ENCODE peak calls at places on chromosomes 3 and 15, in four cellular contexts. O is K562, Y is WTC11, G is GM12878. Z is an unnamed sample.

GRCh38 chr3:147311716-147312115 is 94.6 kb downstream of the ZIC4 start:
- DNase-seq in G (no peak), O (no peak), Y (no peak), Z (no peak)

GRCh38 chr3:48707157-48707556 is 9.9 kb downstream of the IP6K2 start:
- DNase-seq in G (no peak), Y (no peak), O (no peak), Z (no peak)

GRCh38 chr3:55615694-55616310 is 128.7 kb upstream of the WNT5A start:
- DNase-seq in O (no peak), Y (peak), G (no peak), Z (peak)

GRCh38 chr3:172607305-172608121 is 84.3 kb upstream of the TNFSF10 start:
- DNase-seq in O (no peak), G (no peak), Y (no peak), Z (peak)

GRCh38 chr3:59607628-59608027 is 557.8 kb upstream of the CFAP20DC start:
- DNase-seq in O (peak), G (no peak), Y (no peak), Z (no peak)

GRCh38 chr3:137012097-137012501 is 54.3 kb downstream of the IL20RB start:
- DNase-seq in G (no peak), O (no peak), Y (no peak), Z (no peak)

GRCh38 chr3:45704544-45704943 is 15.3 kb downstream of the SACM1L start:
- DNase-seq in O (no peak), Y (no peak), G (no peak), Z (no peak)

GRCh38 chr15:60320365-60320764 is 77.4 kb downstream of the ANXA2 start:
- DNase-seq in Y (no peak), G (no peak), O (no peak), Z (no peak)

GRCh38 chr15:99450896-99451358 is 114.9 kb upstream of the MEF2A start:
- DNase-seq in Y (no peak), O (peak), G (no peak), Z (no peak)

GRCh38 chr15:70466895-70467529 is 296.3 kb downstream of the UACA start:
- DNase-seq in G (no peak), O (peak), Y (peak), Z (peak)

GRCh38 chr3:31250116-31250813 is 282.5 kb upstream of the STT3B start:
- DNase-seq in Y (no peak), G (no peak), O (no peak), Z (no peak)

GRCh38 chr3:27184261-27184660 is 184.9 kb downstream of the NEK10 start:
- DNase-seq in Y (no peak), G (no peak), O (no peak), Z (no peak)

GRCh38 chr3:103786296-103786695 is 1351.5 kb downstream of the ZPLD1 start:
- DNase-seq in Y (no peak), O (no peak), G (no peak), Z (no peak)

GRCh38 chr3:129502641-129503386 is 25.6 kb upstream of the RHO start:
- DNase-seq in O (no peak), Y (no peak), G (no peak), Z (no peak)

GRCh38 chr3:168249048-168249538 is 153.4 kb upstream of the GOLIM4 start:
- DNase-seq in O (no peak), G (no peak), Y (no peak), Z (no peak)

DNA sequence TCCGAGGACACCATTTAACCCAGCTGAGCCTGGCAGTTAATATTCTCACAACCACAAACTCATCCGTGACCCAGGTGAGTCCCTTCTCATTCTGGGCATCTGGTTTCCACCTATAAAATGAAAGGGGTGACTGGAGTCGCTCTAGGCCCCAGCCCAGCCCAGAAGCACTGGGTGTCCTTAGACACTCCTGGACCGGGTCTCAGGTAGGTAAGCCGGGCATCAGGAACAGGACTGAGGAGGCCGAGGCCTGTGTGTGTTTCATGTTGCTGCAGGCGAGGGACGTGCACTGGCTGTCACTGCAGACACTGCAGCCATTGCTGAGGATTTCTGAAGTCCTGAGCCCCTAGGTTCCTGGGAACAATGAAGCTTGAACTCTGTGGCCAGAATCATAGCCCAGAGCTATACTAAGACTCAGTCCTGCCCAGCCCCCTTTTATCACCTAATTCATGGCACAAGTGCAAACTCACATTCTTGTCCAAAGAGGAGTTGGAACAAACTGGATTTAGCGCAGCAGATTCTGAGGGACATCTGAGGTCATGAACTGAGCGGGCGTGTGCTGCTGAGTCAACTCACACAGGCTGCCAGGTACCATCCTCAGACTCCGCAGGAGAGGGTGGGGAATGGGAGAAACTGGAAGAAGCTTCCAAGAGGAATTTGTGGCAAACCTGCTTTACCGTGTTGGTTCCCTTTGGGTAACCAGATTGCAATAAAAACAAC is 184.9 kb downstream of the FAM43A start:
- DNase-seq in O (no peak), G (no peak), Y (no peak), Z (no peak)
- TF ChIP-seq CREB1 in O (no peak), G (no peak), Y (no peak), Z (no peak)

DNA sequence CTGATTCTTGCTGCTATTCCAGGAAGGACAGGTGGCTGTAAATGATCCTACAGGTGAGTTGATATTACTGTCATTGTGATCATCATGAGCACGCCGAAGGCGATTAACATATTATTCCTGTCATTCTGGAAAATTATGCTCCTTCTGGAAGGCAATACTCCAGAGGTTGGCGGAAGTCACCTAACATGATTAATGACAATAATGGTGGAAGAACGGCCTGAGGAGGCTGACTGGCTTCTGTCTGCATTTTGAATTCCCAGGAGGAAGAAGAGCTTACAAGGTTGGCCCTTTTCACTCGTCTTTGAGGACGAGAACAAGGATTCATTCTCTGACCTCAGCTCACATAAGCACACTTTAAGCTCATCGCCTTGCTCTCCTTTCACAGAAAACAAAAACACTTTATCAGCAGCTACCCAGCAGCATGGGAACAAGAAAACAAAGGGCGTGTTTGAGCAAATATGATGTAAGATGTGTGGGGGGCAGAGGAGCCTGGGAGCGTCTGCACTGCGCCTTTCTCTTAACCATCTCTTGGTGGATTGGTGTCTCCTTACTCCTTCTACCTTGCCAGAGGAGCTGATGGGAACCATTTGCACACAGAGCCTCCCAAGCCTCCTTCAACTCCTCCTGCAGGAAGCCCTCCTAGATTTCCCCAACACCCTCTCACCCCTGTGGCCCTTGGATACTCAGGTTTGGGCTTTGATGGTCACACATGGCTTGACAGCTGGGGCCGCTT is 23.0 kb downstream of the ACSBG1 start:
- DNase-seq in G (no peak), O (peak), Y (no peak), Z (no peak)
- TF ChIP-seq CREB1 in G (no peak), O (no peak), Y (no peak), Z (no peak)

DNA sequence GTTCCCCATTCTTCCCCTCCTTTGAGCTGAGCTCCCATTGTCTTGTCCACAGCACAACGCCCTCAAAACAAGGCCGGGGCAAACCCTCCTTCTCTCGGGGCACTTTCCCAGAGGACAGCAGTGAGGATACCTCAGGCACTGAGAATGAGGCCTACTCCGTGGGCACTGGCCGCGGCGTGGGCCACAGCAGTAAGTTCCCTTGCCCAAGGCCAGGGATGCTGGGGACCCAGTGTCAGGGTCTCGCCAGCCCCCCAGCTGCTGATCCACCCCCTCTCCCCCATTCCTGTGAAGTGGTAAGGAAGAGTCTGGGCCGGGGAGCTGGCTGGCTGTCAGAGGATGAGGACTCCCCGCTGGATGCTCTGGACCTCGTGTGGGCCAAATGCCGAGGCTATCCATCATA is 4.2 kb upstream of the OGG1 start:
- DNase-seq in Y (no peak), G (no peak), O (no peak), Z (no peak)
- TF ChIP-seq CREB1 in Y (no peak), G (no peak), O (no peak), Z (no peak)

GRCh38 chr15:25335279-25335678 is 103.5 kb downstream of the UBE3A start:
- DNase-seq in Y (no peak), O (no peak), G (no peak), Z (no peak)

GRCh38 chr15:25331860-25332259 is 107.0 kb downstream of the UBE3A start:
- DNase-seq in Y (no peak), O (peak), G (no peak), Z (no peak)

GRCh38 chr15:25331404-25331803 is 107.4 kb downstream of the UBE3A start:
- DNase-seq in G (no peak), O (no peak), Y (no peak), Z (no peak)

GRCh38 chr15:25332306-25332705 is 106.5 kb downstream of the UBE3A start:
- DNase-seq in O (no peak), Y (no peak), G (no peak), Z (no peak)

GRCh38 chr15:25333049-25333448 is 105.8 kb downstream of the UBE3A start:
- DNase-seq in Y (no peak), O (no peak), G (no peak), Z (no peak)
- TF ChIP-seq CREB1 in Y (no peak), O (no peak), G (no peak), Z (no peak)

GRCh38 chr3:78907367-78907766 is 860.4 kb downstream of the ROBO1 start:
- DNase-seq in G (no peak), O (no peak), Y (no peak), Z (no peak)

GRCh38 chr3:78908236-78908635 is 859.6 kb downstream of the ROBO1 start:
- DNase-seq in Y (no peak), G (no peak), O (no peak), Z (no peak)

GRCh38 chr3:78901544-78901943 is 866.3 kb downstream of the ROBO1 start:
- DNase-seq in Y (no peak), G (no peak), O (no peak), Z (no peak)

GRCh38 chr3:78905700-78906099 is 862.1 kb downstream of the ROBO1 start:
- DNase-seq in O (no peak), Y (no peak), G (no peak), Z (no peak)

DNA sequence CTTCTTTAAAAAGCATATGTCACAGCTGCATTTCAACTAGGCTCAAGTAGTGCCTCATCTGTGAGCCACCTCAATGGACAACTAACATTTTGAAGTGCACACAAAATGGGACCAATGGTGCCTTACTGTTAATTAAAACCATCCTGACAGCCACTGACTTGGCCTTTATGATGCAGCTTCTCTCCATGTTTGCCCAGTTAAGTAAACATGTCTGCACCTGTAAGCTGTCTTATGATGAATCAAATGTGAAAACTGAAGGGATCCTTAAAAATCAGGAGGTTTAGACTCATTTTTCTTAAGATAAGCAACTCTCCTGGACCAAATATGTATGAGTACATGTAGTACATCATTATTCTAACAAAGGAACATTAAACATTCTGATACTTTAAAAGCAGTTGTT is 861.6 kb downstream of the ROBO1 start:
- DNase-seq in G (no peak), O (no peak), Y (no peak), Z (no peak)
- TF ChIP-seq CREB1 in G (no peak), O (no peak), Y (no peak), Z (no peak)

GRCh38 chr3:5239602-5240001 is 52.1 kb downstream of the EDEM1 start:
- DNase-seq in O (peak), Y (no peak), G (no peak), Z (no peak)
- TF ChIP-seq CREB1 in O (no peak), Y (no peak), G (no peak), Z (no peak)

GRCh38 chr3:35502699-35503098 is 136.6 kb upstream of the ARPP21 start:
- DNase-seq in G (no peak), O (no peak), Y (no peak), Z (no peak)

GRCh38 chr3:35505772-35506171 is 133.6 kb upstream of the ARPP21 start:
- DNase-seq in Y (no peak), G (no peak), O (no peak), Z (no peak)

GRCh38 chr3:35500641-35501353 is 138.5 kb upstream of the ARPP21 start:
- DNase-seq in G (no peak), Y (no peak), O (no peak), Z (no peak)

DNA sequence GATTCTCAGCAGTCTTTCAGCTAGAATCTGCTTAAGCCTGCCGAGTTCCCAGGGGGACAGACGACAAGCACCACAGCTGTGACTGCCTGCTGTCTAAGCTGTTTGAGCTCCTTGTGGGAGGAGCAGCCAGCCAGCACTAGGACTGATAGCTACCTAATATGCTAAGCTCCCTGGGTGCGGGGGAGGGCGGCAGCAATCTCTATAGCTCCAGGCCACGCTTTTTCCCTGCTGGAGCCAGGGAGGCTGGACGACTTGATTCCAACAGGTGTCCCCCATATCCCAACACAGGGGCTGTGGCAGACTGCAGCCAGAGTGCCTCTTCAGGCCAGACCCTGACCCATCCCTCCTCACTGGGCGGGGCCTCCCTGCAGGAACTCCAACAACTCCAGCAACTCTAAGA is 134.1 kb upstream of the ARPP21 start:
- DNase-seq in Y (peak), O (no peak), G (no peak), Z (peak)
- TF ChIP-seq CREB1 in Y (no peak), O (no peak), G (no peak), Z (no peak)

GRCh38 chr3:140021269-140021668 is 86.3 kb downstream of the CLSTN2 start:
- DNase-seq in G (no peak), O (no peak), Y (no peak), Z (no peak)
- TF ChIP-seq CREB1 in G (no peak), O (no peak), Y (no peak), Z (no peak)

GRCh38 chr15:31396881-31397560 is 70.4 kb downstream of the KLF13 start:
- DNase-seq in Y (peak), O (peak), G (no peak), Z (peak)
- TF ChIP-seq CREB1 in Y (no peak), O (no peak), G (no peak), Z (peak)

DNA sequence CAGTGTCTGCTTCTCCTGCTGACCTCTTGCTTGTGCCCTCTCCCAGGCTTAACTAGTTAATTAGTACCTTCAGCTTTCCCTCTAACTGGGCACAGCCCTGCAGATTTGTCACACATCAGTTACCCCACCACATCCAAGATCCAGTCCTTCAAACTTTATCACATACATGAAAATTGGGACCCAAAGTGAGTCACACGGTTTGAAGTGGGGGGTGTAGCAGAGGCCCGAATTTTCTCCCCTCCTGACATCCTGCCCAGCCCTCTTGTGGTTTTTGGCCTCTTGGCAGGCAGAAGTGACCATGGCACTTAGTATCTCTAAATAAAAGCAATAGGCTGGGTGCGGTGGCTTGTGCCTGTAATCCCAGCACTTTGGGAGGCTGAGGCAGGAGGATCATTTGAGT is 3.9 kb downstream of the MAPKAPK3 start:
- DNase-seq in Y (no peak), G (no peak), O (no peak), Z (no peak)
- TF ChIP-seq CREB1 in Y (no peak), G (no peak), O (no peak), Z (no peak)